ENCODE peak calls at places on chromosomes 3 and 15, in nine cellular contexts. P is fibroblast of lung; N is PC-3; E is trophoblast cell; V is IMR-90; H is Panc1; U is aorta; C is thoracic aorta; I is CD8-positive, alpha-beta memory T cell. L is an unnamed sample. For H3K36me3, the result is how much of the 10 kb centered on the place peaks cover.

GRCh38 chr15:44882499-44882968 is 74.0 kb upstream of the TERB2 start:
- DNase-seq in P (no peak), N (peak), E (no peak), V (no peak), H (no peak), U (no peak), C (no peak), I (no peak), L (no peak)

GRCh38 chr3:112579697-112580096 is 17.9 kb downstream of the SLC35A5 start:
- DNase-seq in P (peak), N (no peak), E (peak), V (peak), H (no peak), U (no peak), C (no peak), I (no peak), L (no peak)

GRCh38 chr3:187293977-187294376 is 2.4 kb upstream of the MASP1 start:
- DNase-seq in P (no peak), N (no peak), E (no peak), V (no peak), H (no peak), U (no peak), C (no peak), I (no peak), L (no peak)

GRCh38 chr3:100209948-100210776 is 50.6 kb upstream of the TBC1D23 start:
- DNase-seq in P (no peak), N (no peak), E (no peak), V (peak), H (no peak), U (no peak), C (no peak), I (peak), L (no peak)

GRCh38 chr15:31364301-31365031 is 37.8 kb downstream of the KLF13 start:
- DNase-seq in P (no peak), N (peak), E (peak), V (no peak), H (no peak), U (no peak), C (no peak), I (no peak), L (no peak)

GRCh38 chr15:26628879-26629529 is 143.9 kb downstream of the GABRB3 start:
- DNase-seq in P (peak), N (peak), E (no peak), V (peak), H (no peak), U (peak), C (no peak), I (no peak), L (no peak)

GRCh38 chr15:86892774-86893449 is 813.2 kb downstream of the AGBL1 start:
- DNase-seq in P (peak), N (peak), E (no peak), V (no peak), H (no peak), U (no peak), C (no peak), I (no peak), L (peak)

GRCh38 chr3:94647131-94647530 is 584.3 kb downstream of the NSUN3 start:
- DNase-seq in P (peak), N (peak), E (no peak), V (no peak), H (no peak), U (no peak), C (no peak), I (no peak), L (no peak)

GRCh38 chr15:67834249-67834592 is 5.6 kb downstream of the RNU6-1 start:
- DNase-seq in P (no peak), N (peak), E (no peak), V (no peak), H (no peak), U (no peak), C (no peak), I (no peak), L (no peak)

GRCh38 chr3:121595765-121596406 is 2.7 kb downstream of the FBXO40 start:
- DNase-seq in P (no peak), N (no peak), E (no peak), V (no peak), H (no peak), U (no peak), C (no peak), I (no peak), L (no peak)

GRCh38 chr3:8318002-8318649 is 183.5 kb upstream of the LMCD1 start:
- DNase-seq in P (peak), N (peak), E (no peak), V (peak), H (no peak), U (no peak), C (no peak), I (no peak), L (peak)

GRCh38 chr3:152175576-152175883 is 93.2 kb upstream of the MBNL1 start:
- DNase-seq in P (peak), N (peak), E (no peak), V (peak), H (no peak), U (no peak), C (no peak), I (no peak), L (peak)

GRCh38 chr15:51677453-51677852 is 3.9 kb upstream of the SCG3 start:
- DNase-seq in P (no peak), N (no peak), E (no peak), V (no peak), H (no peak), U (no peak), C (no peak), I (no peak), L (no peak)

GRCh38 chr3:14142567-14143270 is 17.9 kb downstream of the TMEM43 start:
- DNase-seq in P (no peak), N (no peak), E (no peak), V (no peak), H (no peak), U (no peak), C (no peak), I (peak), L (no peak)

GRCh38 chr15:83210619-83211018 is 3.0 kb upstream of the HDGFL3 start:
- DNase-seq in P (peak), N (peak), E (no peak), V (no peak), H (no peak), U (no peak), C (no peak), I (no peak), L (no peak)

GRCh38 chr3:119220970-119221667 is 19.6 kb downstream of the B4GALT4 start:
- DNase-seq in P (no peak), N (no peak), E (no peak), V (no peak), H (no peak), U (no peak), C (no peak), I (no peak), L (no peak)

GRCh38 chr3:119223511-119223910 is 17.2 kb downstream of the B4GALT4 start:
- DNase-seq in P (no peak), N (no peak), E (no peak), V (no peak), H (no peak), U (no peak), C (no peak), I (no peak), L (no peak)

GRCh38 chr3:119221779-119222320 is 18.8 kb downstream of the B4GALT4 start:
- DNase-seq in P (no peak), N (no peak), E (peak), V (peak), H (no peak), U (no peak), C (no peak), I (no peak), L (no peak)

GRCh38 chr3:119220198-119220597 is 20.5 kb downstream of the B4GALT4 start:
- DNase-seq in P (no peak), N (no peak), E (no peak), V (no peak), H (no peak), U (no peak), C (no peak), I (no peak), L (no peak)

DNA sequence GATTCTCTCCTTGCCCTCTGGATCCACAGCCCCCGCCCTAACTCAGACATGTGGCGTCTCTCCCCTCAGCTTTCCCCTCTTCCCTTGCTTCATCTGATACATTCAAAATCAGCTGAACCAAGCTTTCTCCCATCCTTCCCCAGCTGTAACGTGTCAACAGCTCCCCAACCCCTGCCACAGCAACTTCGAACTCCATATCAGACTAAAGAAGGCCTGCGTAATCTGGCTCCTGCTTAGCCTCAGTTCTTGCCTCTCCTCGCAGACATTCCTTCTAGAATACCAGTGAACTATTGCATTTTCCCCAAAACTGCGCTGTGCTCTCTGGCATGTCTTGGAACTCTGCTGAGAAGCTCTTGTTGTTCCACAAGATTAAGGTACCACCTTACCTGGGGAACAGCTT is 18.3 kb downstream of the B4GALT4 start:
- DNase-seq in P (no peak), N (no peak), E (peak), V (no peak), H (no peak), U (no peak), C (no peak), I (no peak), L (no peak)
- H3K36me3 ChIP-seq in P (under half), N (half or more), E (half or more), V (half or more), H (under half), U (under half), C (under half), I (under half), L (under half)

DNA sequence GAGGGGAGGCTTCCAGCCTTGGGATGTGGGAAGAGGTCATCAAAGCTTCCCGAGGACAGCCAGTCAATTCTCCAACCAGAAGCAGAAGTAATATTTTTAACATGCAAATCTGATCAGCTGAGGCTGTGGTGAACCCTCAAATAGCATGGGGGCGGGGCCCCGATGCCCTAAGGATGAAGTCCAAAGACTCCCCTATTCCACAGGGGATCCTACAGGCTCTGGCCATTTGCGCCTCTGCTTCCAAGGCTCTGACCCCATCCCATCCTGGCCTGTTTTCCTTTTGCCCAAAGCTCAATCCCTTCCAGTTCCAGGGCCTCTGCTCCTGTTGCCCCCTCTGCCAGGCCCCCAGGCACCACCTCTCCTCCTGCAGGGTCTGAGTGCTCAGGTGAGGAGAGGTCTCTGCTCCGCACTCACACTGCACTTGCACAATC is 6.7 kb upstream of the CSK start:
- DNase-seq in P (no peak), N (no peak), E (no peak), V (no peak), H (no peak), U (no peak), C (no peak), I (no peak), L (no peak)
- H3K4me3 ChIP-seq in P (no peak), N (no peak), E (no peak), V (no peak), H (no peak), U (no peak), C (no peak), I (no peak), L (no peak)

GRCh38 chr3:149567307-149567861 is 90.4 kb downstream of the WWTR1 start:
- DNase-seq in P (no peak), N (no peak), E (no peak), V (no peak), H (no peak), U (no peak), C (no peak), I (no peak), L (no peak)
- H3K27ac ChIP-seq in P (peak), N (no peak), E (no peak), V (no peak), H (peak), U (no peak), C (peak), I (no peak), L (no peak)

DNA sequence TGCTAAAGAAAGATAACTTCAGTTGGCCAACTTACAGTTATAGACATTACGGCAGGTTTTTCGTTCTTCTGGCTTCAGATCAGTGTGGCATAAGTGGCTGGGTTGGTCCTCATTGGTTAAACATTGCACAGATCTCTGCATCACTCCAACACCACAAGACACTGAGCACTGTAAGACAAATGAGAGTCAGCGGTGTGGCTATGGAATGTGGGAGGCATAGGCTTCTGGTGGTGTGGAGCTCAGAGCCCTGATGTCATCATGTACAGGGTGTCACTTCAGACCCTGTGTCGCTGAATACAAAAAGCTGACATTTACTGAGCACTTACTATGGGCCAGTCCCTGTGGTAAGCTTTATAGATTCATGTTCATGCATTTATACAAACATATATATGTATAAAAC is 146.0 kb downstream of the ADAMTS9 start:
- DNase-seq in P (peak), N (no peak), E (no peak), V (no peak), H (no peak), U (no peak), C (no peak), I (no peak), L (no peak)
- H3K36me3 ChIP-seq in P (under half), N (under half), E (under half), V (under half), H (under half), U (under half), C (under half), I (under half), L (under half)

DNA sequence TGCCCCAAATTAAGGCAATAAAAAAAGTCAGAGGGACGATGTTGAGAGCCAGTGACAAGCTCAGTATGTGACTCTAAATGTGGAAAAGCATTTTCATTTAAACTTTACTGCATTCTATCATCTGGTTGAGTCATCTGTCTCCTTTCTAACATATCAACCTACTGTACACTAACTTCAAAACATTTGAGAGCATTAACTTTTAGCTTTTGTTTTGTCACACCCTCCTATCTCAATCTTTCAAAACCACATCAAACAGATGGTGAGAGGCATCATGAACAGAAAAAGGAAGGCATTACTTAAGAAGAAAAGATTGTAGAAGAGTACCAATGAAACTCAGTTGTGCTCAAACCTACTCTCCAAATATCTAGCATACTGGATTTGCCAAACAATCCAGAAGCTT is 4.8 kb downstream of the LRRC58 start:
- DNase-seq in P (peak), N (peak), E (no peak), V (peak), H (no peak), U (no peak), C (no peak), I (peak), L (no peak)
- H3K4me3 ChIP-seq in P (no peak), N (no peak), E (no peak), V (no peak), H (no peak), U (no peak), C (no peak), I (no peak), L (no peak)

GRCh38 chr3:16252988-16253387 is 11.8 kb downstream of the DPH3 start:
- DNase-seq in P (no peak), N (no peak), E (no peak), V (no peak), H (no peak), U (no peak), C (no peak), I (no peak), L (no peak)
- H3K27ac ChIP-seq in P (no peak), N (no peak), E (no peak), V (no peak), H (no peak), U (no peak), C (peak), I (no peak), L (no peak)

GRCh38 chr3:167691366-167691765 is 37.6 kb upstream of the WDR49 start:
- DNase-seq in P (no peak), N (no peak), E (no peak), V (no peak), H (no peak), U (no peak), C (no peak), I (no peak), L (no peak)

GRCh38 chr3:167700046-167700445 is 34.6 kb downstream of the PDCD10 start:
- DNase-seq in P (no peak), N (no peak), E (no peak), V (no peak), H (no peak), U (no peak), C (no peak), I (no peak), L (no peak)

DNA sequence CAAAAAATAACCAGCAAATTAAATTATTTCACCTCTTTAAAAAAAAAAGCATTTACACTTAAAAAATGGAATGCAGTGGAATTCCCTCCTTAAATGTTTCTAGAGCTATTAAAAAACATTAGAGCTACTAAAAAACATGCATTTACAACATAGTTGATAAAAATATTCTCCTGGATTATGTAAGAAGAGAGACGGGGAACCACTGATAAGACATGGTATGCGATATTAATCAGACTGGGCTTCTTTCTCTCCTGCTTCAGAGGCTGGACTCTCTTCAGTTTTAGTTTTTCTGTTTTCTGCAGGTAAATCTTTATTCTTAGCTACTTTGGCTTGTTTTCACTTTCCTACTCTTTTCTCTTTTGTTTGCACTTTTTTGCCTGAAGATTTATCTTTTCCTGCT is 40.4 kb upstream of the WDR49 start:
- DNase-seq in P (peak), N (no peak), E (peak), V (no peak), H (no peak), U (no peak), C (no peak), I (no peak), L (no peak)
- H3K36me3 ChIP-seq in P (under half), N (under half), E (under half), V (under half), H (under half), U (under half), C (under half), I (under half), L (under half)

GRCh38 chr3:101829066-101829830 is 20.1 kb upstream of the NFKBIZ start:
- DNase-seq in P (peak), N (no peak), E (no peak), V (peak), H (no peak), U (peak), C (peak), I (no peak), L (peak)
- H3K4me3 ChIP-seq in P (peak), N (peak), E (no peak), V (peak), H (no peak), U (peak), C (peak), I (peak), L (peak)

GRCh38 chr3:169556909-169557308 is 106.6 kb downstream of the MECOM start:
- DNase-seq in P (no peak), N (peak), E (no peak), V (no peak), H (no peak), U (no peak), C (no peak), I (no peak), L (no peak)

GRCh38 chr3:169556349-169556870 is 107.1 kb downstream of the MECOM start:
- DNase-seq in P (no peak), N (no peak), E (no peak), V (no peak), H (no peak), U (no peak), C (no peak), I (no peak), L (no peak)

GRCh38 chr3:169552533-169552932 is 111.0 kb downstream of the MECOM start:
- DNase-seq in P (peak), N (peak), E (no peak), V (peak), H (no peak), U (no peak), C (no peak), I (no peak), L (no peak)

GRCh38 chr3:169551646-169552045 is 111.9 kb downstream of the MECOM start:
- DNase-seq in P (no peak), N (no peak), E (no peak), V (no peak), H (no peak), U (no peak), C (no peak), I (no peak), L (no peak)

DNA sequence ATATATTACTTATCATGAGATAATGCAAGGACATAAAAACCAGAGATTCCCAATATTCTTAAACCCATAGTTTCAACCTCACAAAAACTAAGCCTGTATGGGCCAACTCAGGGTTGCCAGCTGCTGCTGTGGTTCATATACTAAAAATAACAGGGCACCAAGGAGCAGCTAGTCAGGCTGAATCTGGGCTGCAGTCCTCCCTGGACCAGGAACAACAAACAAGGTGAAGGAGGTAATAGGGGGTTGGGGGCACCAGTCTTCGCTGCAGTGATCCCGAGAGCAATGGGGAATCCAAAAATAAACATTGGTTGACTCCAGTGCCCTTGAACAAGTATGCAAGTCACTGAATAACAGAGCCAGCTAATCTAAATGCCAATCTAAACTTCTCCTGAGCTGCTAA is 108.9 kb downstream of the MECOM start:
- DNase-seq in P (no peak), N (no peak), E (no peak), V (no peak), H (no peak), U (peak), C (no peak), I (no peak), L (no peak)
- H3K27ac ChIP-seq in P (no peak), N (no peak), E (no peak), V (no peak), H (no peak), U (no peak), C (peak), I (no peak), L (no peak)

DNA sequence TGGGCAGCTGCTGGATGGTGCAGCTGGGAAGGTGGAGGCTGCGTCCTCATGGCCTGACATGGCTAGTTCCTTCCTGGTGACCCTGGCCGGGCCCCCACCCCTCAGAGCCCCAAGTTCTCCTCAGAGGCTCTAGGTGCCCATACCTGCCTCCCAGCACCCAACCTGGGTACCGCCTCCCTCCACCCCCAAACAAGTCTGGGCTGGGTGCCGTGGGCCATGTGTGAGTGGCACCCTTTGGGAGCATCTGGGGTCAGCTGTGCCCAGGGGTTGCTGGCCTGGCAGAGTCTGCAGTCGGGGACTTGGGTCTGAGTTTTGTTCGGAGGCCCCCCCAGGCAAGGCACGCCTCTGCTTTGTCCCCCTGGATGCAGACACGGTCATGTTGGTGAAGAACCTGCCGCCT is 10.5 kb downstream of the PLXNA1 start:
- DNase-seq in P (no peak), N (no peak), E (no peak), V (no peak), H (no peak), U (no peak), C (no peak), I (no peak), L (no peak)
- H3K36me3 ChIP-seq in P (under half), N (under half), E (half or more), V (under half), H (under half), U (under half), C (under half), I (under half), L (under half)